ENCODE peak calls at places on chromosomes 7 and 10, in ten cellular contexts. T is stimulated activated naive CD4-positive, alpha-beta T cell; B is BE2C; D is posterior cingulate gyrus; K is activated CD8-positive, alpha-beta memory T cell treated with anti-CD3 and anti-CD28 coated beads for 1 hour; G is Right ventricle myocardium superior; Y is gastrocnemius medialis; I is progenitor cell of endocrine pancreas; H is WTC11; J is HEK293T. N is an unnamed sample.

GRCh38 chr10:89283988-89284475 is 17.8 kb upstream of the IFIT2 start:
- DNase-seq in T (no peak), B (peak; percentile 81), D (no peak), K (no peak), G (peak; percentile 67), Y (peak; percentile 44), I (no peak), H (no peak), J (no peak), N (no peak)

GRCh38 chr10:95337354-95337753 is 46.6 kb upstream of the PDLIM1 start:
- DNase-seq in T (no peak), B (no peak), D (no peak), K (no peak), G (no peak), Y (no peak), I (no peak), H (no peak), J (no peak), N (no peak)

GRCh38 chr7:274262-274661 is 15.7 kb upstream of the FOXL3 start:
- DNase-seq in T (no peak), B (no peak), D (no peak), K (no peak), G (no peak), Y (no peak), I (no peak), H (no peak), J (no peak), N (no peak)

GRCh38 chr10:125396651-125397050 is 236.3 kb upstream of the CTBP2 start:
- DNase-seq in T (no peak), B (no peak), D (no peak), K (no peak), G (no peak), Y (no peak), I (no peak), H (no peak), J (no peak), N (no peak)

GRCh38 chr10:133230387-133231195 is 574 bp downstream of the UTF1 start:
- DNase-seq in T (no peak), B (no peak), D (peak; percentile 52), K (no peak), G (peak; percentile 63), Y (no peak), I (no peak), H (peak; percentile 56), J (peak; percentile 78), N (no peak)

GRCh38 chr7:920351-921070 is 34.0 kb downstream of the ADAP1 start:
- DNase-seq in T (no peak), B (no peak), D (peak; percentile 53), K (no peak), G (peak; percentile 34), Y (no peak), I (no peak), H (peak; percentile 11), J (no peak), N (no peak)

GRCh38 chr7:110943686-110944350 is 147.1 kb upstream of the LRRN3 start:
- DNase-seq in T (no peak), B (no peak), D (no peak), K (no peak), G (no peak), Y (no peak), I (no peak), H (no peak), J (no peak), N (no peak)

GRCh38 chr10:83545901-83546391 is 593.4 kb upstream of the GHITM start:
- DNase-seq in T (no peak), B (peak; percentile 79), D (no peak), K (no peak), G (peak; percentile 59), Y (no peak), I (peak; percentile 20), H (no peak), J (no peak), N (no peak)

GRCh38 chr10:74244097-74244685 is 93.2 kb downstream of the ADK start:
- DNase-seq in T (peak; percentile 3), B (peak; percentile 26), D (no peak), K (no peak), G (no peak), Y (no peak), I (no peak), H (no peak), J (no peak), N (peak; percentile 25)

GRCh38 chr10:105017116-105017515 is 376.0 kb downstream of the SORCS3 start:
- DNase-seq in T (no peak), B (no peak), D (no peak), K (no peak), G (no peak), Y (no peak), I (no peak), H (no peak), J (no peak), N (no peak)

GRCh38 chr10:127890935-127891334 is 1.8 kb downstream of the CLRN3 start:
- DNase-seq in T (no peak), B (no peak), D (no peak), K (no peak), G (no peak), Y (no peak), I (no peak), H (no peak), J (no peak), N (no peak)

GRCh38 chr10:14184841-14185500 is 145.8 kb downstream of the FRMD4A start:
- DNase-seq in T (peak; percentile 81), B (no peak), D (no peak), K (no peak), G (no peak), Y (no peak), I (no peak), H (no peak), J (no peak), N (peak; percentile 38)